ENCODE peak calls at places on chromosomes 16 and 17, in eight cellular contexts. One of them, this sample, is unnamed.

GRCh38 chr17:55341432-55341831 is 76.7 kb downstream of the HLF start:
- DNase-seq in NCI-H2081: no peak
- DNase-seq in activated effector memory CD4-positive, alpha-beta T cell treated with anti-CD3 and anti-CD28 coated beads, Interleukin-2, amount 50 U/mL, for 16 hours: no peak
- DNase-seq in upper lobe of right lung: no peak
- DNase-seq in neuronal stem cell: no peak
- DNase-seq in tibial artery: no peak
- DNase-seq in NCI-H1694 treated with DMSO at 0.1 percent for 48 hours: no peak
- DNase-seq in transverse colon: no peak
- DNase-seq in this sample: no peak

GRCh38 chr16:27330542-27330941 is 16.8 kb downstream of the IL4R start:
- DNase-seq in upper lobe of right lung: peak
- DNase-seq in tibial artery: peak
- DNase-seq in neuronal stem cell: no peak
- DNase-seq in NCI-H2081: no peak
- DNase-seq in activated effector memory CD4-positive, alpha-beta T cell treated with anti-CD3 and anti-CD28 coated beads, Interleukin-2, amount 50 U/mL, for 16 hours: no peak
- DNase-seq in NCI-H1694 treated with DMSO at 0.1 percent for 48 hours: no peak
- DNase-seq in transverse colon: peak
- DNase-seq in this sample: no peak

GRCh38 chr17:38557395-38557794 is 48.4 kb downstream of the SRCIN1 start:
- DNase-seq in upper lobe of right lung: no peak
- DNase-seq in activated effector memory CD4-positive, alpha-beta T cell treated with anti-CD3 and anti-CD28 coated beads, Interleukin-2, amount 50 U/mL, for 16 hours: no peak
- DNase-seq in neuronal stem cell: no peak
- DNase-seq in NCI-H1694 treated with DMSO at 0.1 percent for 48 hours: no peak
- DNase-seq in tibial artery: no peak
- DNase-seq in transverse colon: no peak
- DNase-seq in NCI-H2081: no peak
- DNase-seq in this sample: no peak

GRCh38 chr16:88686062-88686438 is 257 bp downstream of the SNAI3 start:
- DNase-seq in activated effector memory CD4-positive, alpha-beta T cell treated with anti-CD3 and anti-CD28 coated beads, Interleukin-2, amount 50 U/mL, for 16 hours: peak
- DNase-seq in transverse colon: peak
- DNase-seq in upper lobe of right lung: peak
- DNase-seq in NCI-H1694 treated with DMSO at 0.1 percent for 48 hours: no peak
- DNase-seq in neuronal stem cell: no peak
- DNase-seq in tibial artery: no peak
- DNase-seq in NCI-H2081: peak
- DNase-seq in this sample: no peak

GRCh38 chr17:5619088-5619740 is 34.9 kb upstream of the NLRP1 start:
- DNase-seq in tibial artery: no peak
- DNase-seq in upper lobe of right lung: no peak
- DNase-seq in transverse colon: no peak
- DNase-seq in NCI-H1694 treated with DMSO at 0.1 percent for 48 hours: peak
- DNase-seq in activated effector memory CD4-positive, alpha-beta T cell treated with anti-CD3 and anti-CD28 coated beads, Interleukin-2, amount 50 U/mL, for 16 hours: no peak
- DNase-seq in neuronal stem cell: no peak
- DNase-seq in NCI-H2081: no peak
- DNase-seq in this sample: no peak

GRCh38 chr17:57369509-57369945 is 113.2 kb downstream of the MSI2 start:
- DNase-seq in upper lobe of right lung: no peak
- DNase-seq in tibial artery: no peak
- DNase-seq in transverse colon: no peak
- DNase-seq in NCI-H1694 treated with DMSO at 0.1 percent for 48 hours: no peak
- DNase-seq in NCI-H2081: no peak
- DNase-seq in activated effector memory CD4-positive, alpha-beta T cell treated with anti-CD3 and anti-CD28 coated beads, Interleukin-2, amount 50 U/mL, for 16 hours: no peak
- DNase-seq in neuronal stem cell: no peak
- DNase-seq in this sample: no peak

GRCh38 chr16:13262270-13263090 is 361.1 kb downstream of the SHISA9 start:
- DNase-seq in NCI-H2081: no peak
- DNase-seq in upper lobe of right lung: no peak
- DNase-seq in transverse colon: no peak
- DNase-seq in neuronal stem cell: no peak
- DNase-seq in tibial artery: no peak
- DNase-seq in activated effector memory CD4-positive, alpha-beta T cell treated with anti-CD3 and anti-CD28 coated beads, Interleukin-2, amount 50 U/mL, for 16 hours: no peak
- DNase-seq in NCI-H1694 treated with DMSO at 0.1 percent for 48 hours: no peak
- DNase-seq in this sample: no peak

GRCh38 chr17:77445908-77446535 is 305.3 kb downstream of the SEC14L1 start:
- DNase-seq in upper lobe of right lung: no peak
- DNase-seq in neuronal stem cell: no peak
- DNase-seq in tibial artery: no peak
- DNase-seq in activated effector memory CD4-positive, alpha-beta T cell treated with anti-CD3 and anti-CD28 coated beads, Interleukin-2, amount 50 U/mL, for 16 hours: peak
- DNase-seq in NCI-H1694 treated with DMSO at 0.1 percent for 48 hours: no peak
- DNase-seq in NCI-H2081: no peak
- DNase-seq in transverse colon: peak
- DNase-seq in this sample: no peak

GRCh38 chr17:60361889-60362288 is 30.0 kb downstream of the USP32 start:
- DNase-seq in transverse colon: no peak
- DNase-seq in NCI-H1694 treated with DMSO at 0.1 percent for 48 hours: peak
- DNase-seq in activated effector memory CD4-positive, alpha-beta T cell treated with anti-CD3 and anti-CD28 coated beads, Interleukin-2, amount 50 U/mL, for 16 hours: no peak
- DNase-seq in NCI-H2081: no peak
- DNase-seq in neuronal stem cell: no peak
- DNase-seq in upper lobe of right lung: no peak
- DNase-seq in tibial artery: no peak
- DNase-seq in this sample: peak

GRCh38 chr16:3188925-3189825 is 1.2 kb downstream of the OR1F1 start:
- DNase-seq in NCI-H2081: peak
- DNase-seq in upper lobe of right lung: no peak
- DNase-seq in neuronal stem cell: no peak
- DNase-seq in NCI-H1694 treated with DMSO at 0.1 percent for 48 hours: peak
- DNase-seq in activated effector memory CD4-positive, alpha-beta T cell treated with anti-CD3 and anti-CD28 coated beads, Interleukin-2, amount 50 U/mL, for 16 hours: peak
- DNase-seq in tibial artery: no peak
- DNase-seq in transverse colon: no peak
- DNase-seq in this sample: peak

GRCh38 chr17:7644768-7645167 is 6.0 kb upstream of the ATP1B2 start:
- DNase-seq in NCI-H1694 treated with DMSO at 0.1 percent for 48 hours: no peak
- DNase-seq in activated effector memory CD4-positive, alpha-beta T cell treated with anti-CD3 and anti-CD28 coated beads, Interleukin-2, amount 50 U/mL, for 16 hours: no peak
- DNase-seq in tibial artery: no peak
- DNase-seq in upper lobe of right lung: no peak
- DNase-seq in NCI-H2081: no peak
- DNase-seq in transverse colon: no peak
- DNase-seq in neuronal stem cell: no peak
- DNase-seq in this sample: no peak